ENCODE peak calls at places on chromosomes 13 and 19, in seven cellular contexts. J, O, N, B, Z, Y and D are unnamed samples.

GRCh38 chr19:40217027-40217810 is 965 bp downstream of the TTC9B start:
- DNase-seq in B (no peak), Z (no peak), Y (peak), N (no peak), O (no peak), J (no peak), D (peak)

GRCh38 chr19:55251296-55252081 is 7.3 kb downstream of the PPP6R1 start:
- DNase-seq in Z (no peak), O (peak), B (no peak), Y (peak), N (no peak), J (peak), D (no peak)

GRCh38 chr13:37863708-37864107 is 5.9 kb downstream of the TRPC4 start:
- DNase-seq in B (no peak), N (no peak), Y (no peak), Z (no peak), J (no peak), O (no peak), D (no peak)

GRCh38 chr19:1906985-1907562 is 1.9 kb downstream of the ADAT3 start:
- DNase-seq in N (no peak), O (no peak), J (no peak), Y (no peak), Z (no peak), B (no peak), D (no peak)

GRCh38 chr13:20848203-20848602 is 54.3 kb downstream of the XPO4 start:
- DNase-seq in J (no peak), B (no peak), O (no peak), Y (no peak), Z (no peak), N (no peak), D (no peak)

GRCh38 chr13:46173656-46174055 is 8.3 kb downstream of the LCP1 start:
- DNase-seq in J (no peak), O (no peak), B (no peak), Z (no peak), N (no peak), Y (no peak), D (no peak)

GRCh38 chr19:47492571-47493377 is 8.8 kb upstream of the KPTN start:
- DNase-seq in J (no peak), B (no peak), Y (no peak), Z (no peak), O (no peak), N (no peak), D (no peak)

GRCh38 chr19:17205237-17206140 is 9.7 kb upstream of the USE1 start:
- DNase-seq in N (peak), O (peak), Z (peak), B (peak), J (peak), Y (peak), D (peak)

DNA sequence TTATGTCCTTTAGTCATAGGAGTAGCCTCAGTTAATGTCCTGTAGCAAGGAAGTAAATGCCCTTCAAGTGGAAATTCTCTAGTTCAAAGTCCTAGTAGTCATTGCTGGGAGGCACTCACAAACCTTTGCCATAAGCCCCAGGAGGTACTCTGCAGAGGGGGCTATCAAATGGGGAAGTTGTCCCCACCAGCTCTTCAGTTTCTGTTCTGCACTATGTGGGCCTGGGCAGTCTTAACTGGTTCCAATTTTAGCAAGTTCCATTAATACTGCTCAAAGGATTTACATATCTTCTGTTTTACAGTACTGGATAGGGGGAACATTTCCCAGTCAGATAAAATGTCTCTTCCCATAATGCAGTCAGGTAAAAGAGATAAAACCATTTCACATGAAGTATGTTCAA is 101.3 kb downstream of the B3GLCT start:
- DNase-seq in N (no peak), B (no peak), Z (no peak), O (no peak), J (no peak), Y (no peak), D (no peak)
- H3K4me3 ChIP-seq in N (no peak), B (no peak), Z (no peak), O (no peak), J (no peak), Y (no peak), D (no peak)

DNA sequence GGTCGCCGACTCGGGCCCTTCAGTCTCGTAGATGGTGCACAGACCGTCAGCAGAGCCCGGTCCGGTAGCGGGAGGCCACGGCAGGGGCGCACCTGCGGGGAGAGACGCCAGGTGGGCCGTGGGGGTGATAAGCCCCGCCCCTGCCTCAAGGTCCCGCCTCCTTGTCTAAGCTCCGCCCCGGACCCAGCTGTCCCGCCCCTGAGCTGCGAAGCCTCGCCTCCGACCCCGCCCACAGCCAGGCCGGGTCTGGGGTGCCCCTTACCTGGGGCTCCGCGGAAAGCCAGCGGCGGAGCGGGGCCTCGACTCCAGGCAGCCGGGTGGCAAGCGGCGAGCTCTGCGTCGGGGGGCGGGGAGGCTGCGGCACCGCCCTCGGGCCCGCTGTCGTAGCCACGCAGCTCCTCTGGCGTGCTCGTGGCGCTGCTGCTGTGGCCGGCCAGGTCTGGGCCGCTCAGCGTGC is 4.7 kb downstream of the PRR36 start:
- DNase-seq in Z (peak), N (peak), Y (peak), O (no peak), J (peak), B (peak), D (peak)
- H3K27ac ChIP-seq in Z (peak), N (peak), Y (peak), O (no peak), J (peak), B (no peak), D (no peak)

GRCh38 chr13:51258612-51259358 is 36.6 kb downstream of the FAM124A start:
- DNase-seq in N (no peak), O (peak), B (no peak), Y (no peak), Z (no peak), J (no peak), D (no peak)

GRCh38 chr13:51259359-51259645 is 37.1 kb downstream of the FAM124A start:
- DNase-seq in Y (no peak), Z (no peak), O (no peak), J (no peak), N (no peak), B (no peak), D (no peak)

GRCh38 chr13:51261610-51262249 is 39.5 kb downstream of the FAM124A start:
- DNase-seq in N (no peak), O (no peak), Z (no peak), J (no peak), Y (no peak), B (no peak), D (no peak)

GRCh38 chr13:51260154-51260553 is 38.0 kb downstream of the FAM124A start:
- DNase-seq in J (no peak), B (no peak), N (no peak), O (no peak), Z (peak), Y (no peak), D (no peak)

DNA sequence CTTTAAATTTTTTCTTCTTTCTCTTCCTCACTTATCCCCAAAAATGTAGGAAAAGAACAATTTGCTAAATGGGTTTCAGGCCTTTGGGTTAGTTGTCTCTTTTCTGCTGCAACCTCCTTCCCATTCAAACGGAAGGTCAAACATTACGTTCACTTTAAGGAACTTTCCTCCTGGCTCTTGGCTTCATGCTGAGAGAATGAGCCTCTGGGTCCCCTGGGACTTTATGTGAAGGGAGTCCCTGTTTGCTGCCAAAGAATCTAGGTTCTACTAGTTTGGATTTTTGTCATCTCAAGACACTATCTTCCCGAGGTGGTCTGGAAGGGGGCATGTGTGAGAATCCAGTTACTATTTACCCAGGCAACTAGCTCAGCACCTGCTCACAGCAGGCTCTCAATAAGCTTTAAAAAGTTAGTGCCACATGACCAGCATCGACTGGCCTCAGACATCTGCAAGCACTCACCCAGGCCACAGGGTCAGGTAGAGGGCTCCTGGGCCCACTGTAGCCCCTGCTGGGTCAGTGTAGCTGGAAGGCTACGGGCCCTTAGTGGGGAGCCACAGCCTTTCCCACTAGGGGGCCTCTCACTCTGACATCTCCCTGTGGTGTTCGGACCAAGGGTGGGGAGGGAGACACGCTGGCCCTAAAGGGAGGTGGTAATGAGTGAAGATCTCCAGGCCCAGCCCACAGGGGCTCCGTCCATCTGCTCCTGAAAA is 40.5 kb downstream of the FAM124A start:
- DNase-seq in J (no peak), Y (no peak), Z (no peak), B (no peak), N (no peak), O (no peak), D (no peak)
- TF ChIP-seq CTCF in J (peak), Y (peak), Z (peak), B (no peak), N (no peak), O (peak), D (no peak)

DNA sequence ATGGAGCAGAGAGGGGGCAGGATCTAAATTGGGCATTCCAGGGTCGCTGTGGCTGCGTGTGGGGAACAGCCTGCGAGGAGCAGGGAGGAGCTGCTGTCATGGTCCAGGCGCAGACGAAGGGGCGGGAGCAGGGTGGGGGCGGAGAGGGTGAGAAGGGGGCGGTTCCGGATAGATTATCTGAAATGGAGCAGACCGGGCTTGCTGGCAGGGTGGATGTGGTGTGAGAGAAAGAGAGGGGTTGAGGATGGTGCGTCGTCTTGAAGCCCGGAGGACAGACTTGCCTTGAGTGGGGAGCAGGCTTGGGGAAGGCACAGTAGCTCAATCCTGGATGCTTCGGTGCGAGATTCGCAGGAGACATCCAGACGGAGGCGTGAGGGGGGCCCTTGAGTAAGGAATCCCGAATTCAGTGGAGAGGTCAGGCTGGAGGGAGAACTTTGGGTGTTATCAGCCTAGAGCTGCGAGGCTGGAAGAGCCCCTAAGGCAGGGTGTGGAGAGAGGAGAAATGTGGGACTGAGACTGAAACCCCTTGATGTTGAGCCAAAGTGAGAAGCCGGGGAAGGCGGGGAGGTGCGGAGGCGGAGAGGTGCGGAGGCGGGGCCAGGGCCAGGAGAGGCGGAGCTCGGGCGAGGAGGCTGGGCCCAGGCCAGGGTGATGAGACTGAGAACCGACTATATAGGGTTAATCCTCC is 40.7 kb downstream of the DPF1 start:
- DNase-seq in N (no peak), J (peak), Y (peak), B (peak), Z (peak), O (peak), D (peak)
- H3K4me3 ChIP-seq in N (no peak), J (peak), Y (peak), B (no peak), Z (peak), O (peak), D (peak)

DNA sequence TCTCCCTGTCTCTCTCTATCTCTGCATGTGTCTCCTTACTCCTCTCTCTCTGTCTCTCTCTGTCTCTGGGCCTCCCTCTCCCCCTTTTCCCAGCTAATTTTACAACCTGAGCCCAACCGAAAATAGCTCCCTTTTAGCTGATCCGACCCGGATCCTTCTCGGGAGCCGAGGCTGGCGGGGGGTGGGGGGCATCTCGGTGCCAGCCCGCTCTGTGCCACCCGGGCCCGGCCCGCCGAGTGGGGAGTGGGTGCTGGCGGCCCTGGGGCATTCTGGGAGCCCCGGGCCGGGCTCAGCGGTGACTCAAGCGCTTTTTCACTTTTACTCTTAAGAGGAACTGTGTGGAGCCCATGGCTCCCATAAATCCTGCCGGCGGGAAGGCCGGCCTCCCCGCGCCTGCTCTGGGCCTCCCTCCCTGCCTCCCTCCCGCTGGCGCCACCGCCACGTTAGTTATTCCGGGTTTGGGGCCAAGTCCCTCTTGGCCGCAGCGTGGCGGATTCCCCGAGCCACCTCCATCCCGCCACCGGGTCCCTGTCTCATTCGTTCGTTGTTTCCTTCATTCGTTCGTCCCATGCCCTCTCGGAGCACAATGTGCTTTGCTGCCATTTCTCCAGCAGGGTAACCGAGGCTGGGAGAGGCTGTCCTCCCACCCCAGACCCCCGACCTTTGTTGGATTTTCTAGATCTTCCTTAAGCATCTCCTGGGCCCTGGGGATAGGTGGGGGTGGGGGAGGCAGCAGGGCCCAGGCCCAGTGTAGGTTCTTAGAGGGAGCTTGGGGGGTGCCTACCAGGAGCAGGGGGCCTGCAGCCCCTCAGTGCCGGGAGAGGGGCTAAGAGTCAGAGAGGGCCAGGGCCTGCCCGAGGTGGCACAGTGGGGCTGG is 3.2 kb downstream of the NFIC start:
- DNase-seq in B (peak), Y (no peak), Z (no peak), J (peak), N (peak), O (no peak), D (peak)
- H3K27ac ChIP-seq in B (peak), Y (peak), Z (peak), J (no peak), N (peak), O (peak), D (peak)

GRCh38 chr19:48751835-48752510 is 468 bp downstream of the FUT1 start:
- DNase-seq in J (no peak), B (no peak), Y (no peak), Z (no peak), N (no peak), O (no peak), D (no peak)

GRCh38 chr19:48754950-48755645 is at the start of gene FGF21:
- DNase-seq in Z (no peak), N (no peak), J (no peak), O (no peak), Y (no peak), B (no peak), D (peak)

GRCh38 chr19:48750771-48751504 is 1.5 kb downstream of the FUT1 start:
- DNase-seq in Z (no peak), N (no peak), B (no peak), O (no peak), J (no peak), Y (no peak), D (no peak)

GRCh38 chr19:48750351-48750750 is 2.1 kb downstream of the FUT1 start:
- DNase-seq in Z (no peak), O (no peak), N (no peak), B (no peak), J (no peak), Y (no peak), D (no peak)

DNA sequence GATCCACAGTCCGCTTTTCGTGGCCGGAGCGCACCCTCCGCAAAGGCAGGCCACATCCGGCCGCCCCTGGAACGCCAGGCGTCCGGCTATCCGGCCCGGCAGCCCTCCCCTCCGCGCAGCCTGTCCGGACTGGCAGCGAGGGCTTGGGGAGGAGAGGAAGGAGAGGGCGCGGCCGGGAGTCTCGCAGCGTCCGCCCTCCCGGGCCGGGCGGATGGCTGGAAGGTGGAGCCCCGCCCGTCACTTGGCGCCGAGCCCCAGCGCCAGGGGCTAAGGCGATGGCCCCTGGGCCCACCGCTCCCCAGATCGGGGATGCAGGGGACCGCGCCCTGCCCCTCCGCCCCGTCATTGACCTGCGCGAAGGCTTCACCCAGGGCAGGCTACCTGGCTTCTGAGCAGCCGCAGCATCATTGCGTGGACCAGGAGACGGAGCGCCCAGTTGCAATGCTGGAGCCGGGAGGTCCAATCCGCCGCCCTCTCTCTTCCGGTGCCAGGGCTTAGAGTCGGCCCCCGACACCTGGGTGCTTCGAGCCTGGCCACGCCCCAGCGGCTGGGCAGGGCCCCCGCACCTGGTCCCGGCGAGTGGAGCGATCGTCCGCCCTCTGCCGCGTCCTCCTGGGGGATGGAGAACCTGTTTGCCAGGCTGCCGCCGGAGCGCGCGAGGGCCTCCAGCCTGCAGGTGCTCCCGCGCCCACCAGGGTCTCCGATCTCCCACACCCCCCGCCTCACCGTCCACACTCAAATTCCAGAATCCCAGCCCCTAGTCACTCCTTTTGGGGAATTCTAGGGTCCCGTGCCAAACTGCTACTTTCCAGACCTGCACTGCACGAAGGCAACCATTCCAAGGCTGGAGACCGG is at the start of gene FUT1:
- DNase-seq in B (no peak), O (no peak), Z (peak), N (no peak), J (peak), Y (peak), D (peak)
- TF ChIP-seq CTCF in B (no peak), O (peak), Z (no peak), N (no peak), J (no peak), Y (no peak), D (no peak)

DNA sequence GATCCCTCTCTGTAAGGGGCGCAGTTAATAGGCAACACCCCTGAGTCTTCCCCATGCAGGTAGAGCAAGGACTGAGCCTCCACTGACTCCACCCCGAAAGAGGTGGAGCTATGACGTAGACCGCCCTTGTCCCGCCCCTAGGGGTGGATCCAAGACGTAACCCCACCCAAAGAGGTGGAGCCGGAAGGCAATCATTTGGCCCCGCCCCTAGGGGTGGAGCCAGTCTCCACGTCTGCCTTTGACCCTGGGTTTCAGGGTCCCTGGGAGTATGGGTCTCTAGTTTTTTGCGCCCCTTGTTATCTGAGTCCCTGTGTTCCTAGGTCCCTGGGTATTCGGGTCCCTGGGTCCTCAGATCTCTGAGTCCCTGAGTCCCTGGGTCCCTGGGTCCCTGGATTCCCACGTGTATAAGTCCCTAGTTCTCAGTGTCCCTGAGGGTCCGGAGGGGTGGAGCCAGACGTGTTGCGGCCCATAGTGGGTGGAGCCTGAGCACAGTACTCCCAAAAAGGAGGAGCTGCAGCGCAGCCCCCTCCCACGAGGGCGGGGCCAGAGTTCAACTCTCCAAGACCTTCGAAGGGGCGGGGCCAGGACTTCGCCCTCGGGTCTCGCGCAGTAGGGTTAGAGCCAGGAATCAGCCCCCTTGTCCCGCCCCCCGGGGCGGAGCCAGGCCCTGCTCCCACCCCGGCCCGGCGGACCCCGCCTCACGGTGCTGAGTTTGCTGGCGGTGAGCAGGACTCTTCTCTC is 5.3 kb downstream of the DENND1C start:
- DNase-seq in J (peak), O (peak), Z (no peak), N (peak), B (peak), Y (peak), D (peak)
- H3K4me3 ChIP-seq in J (peak), O (no peak), Z (no peak), N (no peak), B (no peak), Y (peak), D (peak)

DNA sequence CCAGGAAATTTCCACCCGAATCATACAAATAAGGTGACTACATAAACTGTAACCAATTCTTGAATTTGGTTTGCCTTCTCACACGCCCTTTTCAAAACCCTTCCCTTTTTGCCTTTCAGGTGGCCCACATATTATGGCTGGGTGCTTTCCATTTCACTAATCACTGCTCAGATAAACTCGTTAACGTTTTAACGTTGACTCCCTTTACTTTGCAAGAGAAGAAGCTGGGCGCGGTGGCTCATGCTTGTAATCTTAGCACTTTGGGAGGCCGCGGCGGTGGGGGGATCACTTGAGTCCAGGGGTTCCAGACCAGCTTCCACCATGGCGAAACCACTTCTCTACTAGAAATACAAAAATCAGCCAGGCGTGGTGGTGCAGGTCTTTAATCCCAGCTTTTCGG is 19.8 kb upstream of the ZNF91 start:
- DNase-seq in B (no peak), Z (no peak), Y (no peak), O (no peak), N (no peak), J (no peak), D (no peak)
- H3K27ac ChIP-seq in B (no peak), Z (no peak), Y (no peak), O (no peak), N (no peak), J (no peak), D (no peak)